ENCODE peak calls at places on chromosomes 3 and 15, in four cellular contexts. P, B, Y and T are unnamed samples.

GRCh38 chr15:72340366-72340765 is 20.4 kb upstream of the CELF6 start:
- DNase-seq in P (no peak), B (no peak), Y (no peak), T (no peak)

GRCh38 chr3:88595025-88595424 is 445.3 kb downstream of the C3orf38 start:
- DNase-seq in P (no peak), B (no peak), Y (no peak), T (no peak)

GRCh38 chr15:68228143-68228970 is 1.2 kb downstream of the CLN6 start:
- DNase-seq in P (no peak), B (no peak), Y (no peak), T (peak; percentile 7)

GRCh38 chr3:171829841-171830559 is 13.1 kb upstream of the TMEM212 start:
- DNase-seq in P (peak; percentile 36), B (no peak), Y (peak; percentile 93), T (peak; percentile 29)

GRCh38 chr3:104825116-104825515 is 541.6 kb upstream of the ALCAM start:
- DNase-seq in P (no peak), B (no peak), Y (no peak), T (no peak)

GRCh38 chr3:15361494-15362214 is 29.3 kb upstream of the SH3BP5 start:
- DNase-seq in P (no peak), B (no peak), Y (no peak), T (no peak)

GRCh38 chr3:139121513-139122220 is 77.0 kb upstream of the PRR23C start:
- DNase-seq in P (no peak), B (no peak), Y (no peak), T (no peak)

GRCh38 chr15:64687167-64688085 is 88.0 kb downstream of the RBPMS2 start:
- DNase-seq in P (no peak), B (no peak), Y (no peak), T (no peak)

GRCh38 chr3:160602259-160602658 is 36.9 kb upstream of the KPNA4 start:
- DNase-seq in P (no peak), B (no peak), Y (no peak), T (no peak)

GRCh38 chr15:66650433-66650832 is 51.6 kb upstream of the SMAD6 start:
- DNase-seq in P (no peak), B (no peak), Y (no peak), T (no peak)

GRCh38 chr15:62439543-62440016 is 274.5 kb upstream of the C2CD4B start:
- DNase-seq in P (no peak), B (no peak), Y (no peak), T (no peak)

GRCh38 chr3:75101329-75102147 is 487.1 kb upstream of the CNTN3 start:
- DNase-seq in P (peak; percentile 14), B (no peak), Y (peak; percentile 75), T (no peak)

GRCh38 chr15:73987646-73988045 is 4.4 kb downstream of the STOML1 start:
- DNase-seq in P (no peak), B (no peak), Y (no peak), T (no peak)

GRCh38 chr3:171458056-171458856 is 1.9 kb downstream of the TNIK start:
- DNase-seq in P (no peak), B (peak; percentile 57), Y (peak; percentile 81), T (no peak)

GRCh38 chr3:186214670-186215069 is 105.8 kb upstream of the ETV5 start:
- DNase-seq in P (no peak), B (no peak), Y (no peak), T (no peak)

GRCh38 chr3:8882617-8883016 is 80.7 kb downstream of the RAD18 start:
- DNase-seq in P (no peak), B (no peak), Y (no peak), T (no peak)

GRCh38 chr15:66186049-66186825 is 67.3 kb downstream of the MEGF11 start:
- DNase-seq in P (no peak), B (no peak), Y (peak; percentile 47), T (no peak)

GRCh38 chr3:13483286-13483685 is 3.2 kb downstream of the HDAC11 start:
- DNase-seq in P (no peak), B (no peak), Y (no peak), T (no peak)

GRCh38 chr3:12620729-12621128 is 43.2 kb downstream of the RAF1 start:
- DNase-seq in P (no peak), B (no peak), Y (no peak), T (no peak)

GRCh38 chr3:58392191-58392590 is 41.4 kb downstream of the PDHB start:
- DNase-seq in P (no peak), B (no peak), Y (no peak), T (no peak)

GRCh38 chr3:61961882-61962281 is 400.5 kb downstream of the PTPRG start:
- DNase-seq in P (no peak), B (no peak), Y (no peak), T (no peak)

GRCh38 chr3:72821170-72821781 is 27.0 kb downstream of the SHQ1 start:
- DNase-seq in P (no peak), B (no peak), Y (no peak), T (no peak)

GRCh38 chr3:49841126-49841525 is 15.2 kb downstream of the TRAIP start:
- DNase-seq in P (no peak), B (no peak), Y (peak; percentile 23), T (no peak)

GRCh38 chr3:172102123-172102882 is 62.9 kb downstream of the FNDC3B start:
- DNase-seq in P (no peak), B (peak; percentile 41), Y (no peak), T (no peak)

GRCh38 chr3:50165388-50166308 is 10.5 kb downstream of the SEMA3F start:
- DNase-seq in P (no peak), B (no peak), Y (peak; percentile 91), T (peak; percentile 52)

GRCh38 chr3:42780892-42781700 is 8.0 kb upstream of the CCDC13 start:
- DNase-seq in P (peak; percentile 16), B (peak; percentile 14), Y (no peak), T (peak; percentile 42)

GRCh38 chr3:13684854-13685253 is 135.9 kb downstream of the FBLN2 start:
- DNase-seq in P (no peak), B (no peak), Y (no peak), T (no peak)

GRCh38 chr3:150253622-150254021 is 154.5 kb upstream of the TSC22D2 start:
- DNase-seq in P (no peak), B (no peak), Y (no peak), T (no peak)

GRCh38 chr3:130658666-130659065 is 88.0 kb downstream of the PIK3R4 start:
- DNase-seq in P (no peak), B (no peak), Y (no peak), T (no peak)

GRCh38 chr3:188153498-188153948 is 434 bp upstream of the LPP start:
- DNase-seq in P (no peak), B (peak; percentile 21), Y (peak; percentile 92), T (peak; percentile 84)